ENCODE peak calls at places on chromosomes 2 and 18, in nine cellular contexts. L is heart left ventricle, D is H1, I is IMR-90, V is A549, N is right lobe of liver, T is ovary, M is transverse colon, K is spleen. X is an unnamed sample.

GRCh38 chr18:29501952-29502351 is 1325.0 kb upstream of the CDH2 start:
- DNase-seq in T (no peak), M (no peak), K (no peak), V (no peak), D (no peak), I (peak; percentile 87), N (no peak), L (no peak), X (no peak)

GRCh38 chr2:1654696-1655374 is 89.5 kb downstream of the PXDN start:
- DNase-seq in L (no peak), K (peak; percentile 35), V (no peak), T (peak; percentile 32), N (no peak), D (no peak), M (no peak), I (no peak), X (no peak)

GRCh38 chr18:10514082-10514481 is 11.7 kb upstream of the NAPG start:
- DNase-seq in N (no peak), I (no peak), K (no peak), M (no peak), T (no peak), D (no peak), V (no peak), L (no peak), X (no peak)

GRCh38 chr2:11784310-11784709 is 37.9 kb downstream of the LPIN1 start:
- DNase-seq in K (no peak), T (no peak), M (no peak), L (no peak), I (no peak), D (no peak), V (no peak), N (no peak), X (no peak)

GRCh38 chr2:20181761-20182160 is 43.2 kb downstream of the SDC1 start:
- DNase-seq in N (peak; percentile 39), V (no peak), M (peak; percentile 6), T (no peak), K (peak; percentile 43), L (no peak), D (no peak), I (no peak), X (no peak)

GRCh38 chr2:61340242-61340641 is 130.6 kb downstream of the USP34 start:
- DNase-seq in L (no peak), T (no peak), K (no peak), V (no peak), M (no peak), I (peak; percentile 91), N (no peak), D (no peak), X (no peak)

GRCh38 chr2:85662899-85663683 is 4.9 kb downstream of the SFTPB start:
- DNase-seq in V (no peak), L (no peak), N (no peak), T (no peak), D (peak; percentile 25), K (no peak), M (no peak), I (peak; percentile 95), X (no peak)

GRCh38 chr2:16123881-16124780 is 183.8 kb downstream of the MYCN start:
- DNase-seq in I (no peak), D (no peak), K (no peak), N (no peak), V (no peak), L (no peak), T (no peak), M (no peak), X (no peak)

GRCh38 chr2:240512666-240513535 is 44.9 kb downstream of the ANKMY1 start:
- DNase-seq in I (no peak), D (no peak), K (no peak), M (no peak), T (no peak), N (peak; percentile 40), L (no peak), V (no peak), X (no peak)

GRCh38 chr2:119808516-119809147 is 48.9 kb downstream of the PTPN4 start:
- DNase-seq in N (no peak), K (no peak), L (no peak), T (no peak), V (no peak), I (no peak), D (no peak), M (no peak), X (no peak)

GRCh38 chr2:130759906-130760753 is 4.8 kb downstream of the AMER3 start:
- DNase-seq in V (no peak), I (no peak), D (no peak), M (no peak), K (no peak), T (no peak), L (no peak), N (no peak), X (no peak)

GRCh38 chr2:217127744-217128143 is 267.9 kb upstream of the TNP1 start:
- DNase-seq in D (no peak), K (no peak), I (peak; percentile 47), N (no peak), V (no peak), T (no peak), M (no peak), L (no peak), X (no peak)

GRCh38 chr18:63205791-63206252 is 113.7 kb downstream of the BCL2 start:
- DNase-seq in M (no peak), V (no peak), I (no peak), D (no peak), L (no peak), N (no peak), K (no peak), T (no peak), X (no peak)

GRCh38 chr2:181895788-181896187 is 4.3 kb downstream of the ITPRID2 start:
- DNase-seq in N (no peak), L (no peak), M (no peak), T (no peak), D (no peak), I (no peak), K (no peak), V (no peak), X (no peak)

GRCh38 chr2:181892795-181893435 is 1.4 kb downstream of the ITPRID2 start:
- DNase-seq in T (no peak), D (no peak), V (peak; percentile 22), L (no peak), N (no peak), K (no peak), M (no peak), I (peak; percentile 58), X (no peak)

GRCh38 chr2:181891258-181891965 is at the start of gene ITPRID2:
- DNase-seq in N (peak; percentile 92), V (peak; percentile 69), M (peak; percentile 91), I (peak; percentile 89), T (peak; percentile 86), D (peak; percentile 43), K (no peak), L (peak; percentile 94), X (peak; percentile 88)

GRCh38 chr2:181894381-181894780 is 2.9 kb downstream of the ITPRID2 start:
- DNase-seq in V (no peak), N (no peak), D (no peak), T (no peak), I (no peak), K (no peak), L (no peak), M (no peak), X (no peak)

GRCh38 chr2:181891966-181892794 is 650 bp downstream of the ITPRID2 start:
- DNase-seq in V (peak; percentile 30), N (peak; percentile 79), I (peak; percentile 55), L (peak; percentile 83), K (peak; percentile 96), M (peak; percentile 71), T (peak; percentile 80), D (peak; percentile 27), X (peak; percentile 63)
- TF ChIP-seq POLR2A in V (peak; percentile 44), N (peak; percentile 34), I (no peak), L (no peak), K (no peak), M (peak; percentile 86), T (peak; percentile 35), D (no peak), X (no peak)

DNA sequence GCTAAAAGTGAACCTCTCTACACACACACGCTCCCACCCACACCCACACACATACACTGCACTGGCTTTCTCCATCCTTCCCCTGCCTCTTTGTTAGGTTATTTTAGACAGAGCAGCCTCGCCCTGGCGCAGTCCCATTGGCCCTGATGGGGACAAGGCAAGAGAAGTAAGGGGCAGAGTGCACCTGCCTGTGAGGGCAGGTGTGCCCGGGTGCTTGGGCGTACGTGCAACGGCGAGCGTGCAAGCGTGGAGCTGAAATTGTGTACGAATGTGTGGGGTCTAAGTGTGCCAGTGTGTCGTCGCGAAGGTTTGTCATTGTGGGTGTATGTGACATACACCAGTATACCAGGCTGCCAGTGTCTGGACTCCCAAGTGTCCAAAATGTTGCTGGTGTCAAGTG is 514 bp downstream of the LRATD1 start:
- DNase-seq in I (no peak), V (no peak), D (no peak), K (no peak), L (no peak), N (no peak), M (peak; percentile 26), T (peak; percentile 34), X (no peak)
- H3K27ac ChIP-seq in I (no peak overlapping the region), V (no peak overlapping the region), D (no peak overlapping the region), K (no peak overlapping the region), L (no peak overlapping the region), N (no peak overlapping the region), M (peak overlapping the region; percentile 90), T (no peak overlapping the region), X (no peak overlapping the region)

DNA sequence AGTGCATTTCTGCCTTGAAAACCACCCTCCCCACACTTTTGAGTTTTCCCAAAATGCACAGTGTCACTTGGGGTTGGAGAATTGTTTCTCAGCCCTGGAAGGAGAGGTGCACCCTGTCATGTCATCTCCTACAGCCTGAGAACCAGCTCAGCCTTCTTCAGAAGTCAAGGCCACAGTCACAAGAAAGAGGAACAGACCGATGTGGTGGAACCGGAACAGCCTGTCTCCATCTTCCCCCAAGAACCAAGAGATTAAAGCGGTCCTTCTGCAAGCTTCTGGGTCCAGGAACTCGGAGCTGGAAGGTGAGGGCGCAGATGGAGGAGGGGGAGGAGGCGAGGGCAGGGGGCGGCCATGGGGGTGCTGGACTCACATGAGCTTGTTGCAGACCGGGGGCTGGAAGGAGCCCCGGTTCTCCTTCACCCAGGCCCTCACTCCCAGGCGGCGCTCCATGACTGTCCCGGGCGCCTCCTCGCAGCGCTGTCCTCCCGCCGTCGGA is 248 bp downstream of the HAAO start:
- DNase-seq in M (no peak), N (no peak), T (no peak), I (no peak), L (no peak), K (no peak), D (no peak), V (no peak), X (peak; percentile 23)
- TF ChIP-seq POLR2A in M (no peak), N (no peak), T (no peak), I (no peak), L (no peak), K (no peak), D (no peak), V (no peak), X (no peak)

GRCh38 chr2:33250417-33251029 is 225.9 kb upstream of the RASGRP3 start:
- DNase-seq in D (no peak), K (no peak), V (no peak), I (no peak), L (no peak), N (no peak), T (no peak), M (no peak), X (no peak)
- H3K27ac ChIP-seq in D (no peak overlapping the region), K (no peak overlapping the region), V (no peak overlapping the region), I (no peak overlapping the region), L (no peak overlapping the region), N (no peak overlapping the region), T (no peak overlapping the region), M (no peak overlapping the region), X (no peak overlapping the region)

GRCh38 chr18:77086656-77087390 is 45.8 kb downstream of the MBP start:
- DNase-seq in L (peak; percentile 63), M (peak; percentile 58), I (no peak), T (peak; percentile 66), D (no peak), N (peak; percentile 79), V (no peak), K (peak; percentile 72), X (no peak)
- TF ChIP-seq POLR2A in L (no peak), M (no peak), I (no peak), T (no peak), D (no peak), N (no peak), V (no peak), K (no peak), X (no peak)

X was measured in testis.